ENCODE peak calls at places on chromosomes 4 and X, in five cellular contexts. P is mucosa of descending colon, I is IMR-90, Q is keratinocyte, J is endothelial cell. K is an unnamed sample.

GRCh38 chr4:128553665-128554515 is 255.6 kb upstream of the JADE1 start:
- DNase-seq in P (no peak), I (no peak), Q (no peak), J (no peak), K (no peak)

GRCh38 chrX:53456254-53456653 is 22.1 kb upstream of the HSD17B10 start:
- DNase-seq in P (no peak), I (peak), Q (no peak), J (no peak), K (no peak)

GRCh38 chr4:98283219-98284199 is 22.3 kb downstream of the RAP1GDS1 start:
- DNase-seq in P (no peak), I (peak), Q (no peak), J (no peak), K (no peak)

GRCh38 chr4:48336471-48336870 is 4.9 kb upstream of the SLAIN2 start:
- DNase-seq in P (no peak), I (no peak), Q (no peak), J (no peak), K (no peak)

GRCh38 chr4:138788857-138789256 is 226.7 kb upstream of the NOCT start:
- DNase-seq in P (no peak), I (no peak), Q (no peak), J (no peak), K (no peak)

GRCh38 chr4:25144870-25145481 is 15.3 kb downstream of the SEPSECS start:
- DNase-seq in P (no peak), I (peak), Q (no peak), J (no peak), K (no peak)

GRCh38 chr4:8050555-8051206 is 107.9 kb downstream of the ABLIM2 start:
- DNase-seq in P (peak), I (peak), Q (no peak), J (no peak), K (peak)

GRCh38 chrX:17005712-17006372 is 59.4 kb downstream of the REPS2 start:
- DNase-seq in P (no peak), I (no peak), Q (no peak), J (no peak), K (no peak)

GRCh38 chr4:88933414-88933813 is 123.6 kb downstream of the FAM13A start:
- DNase-seq in P (no peak), I (no peak), Q (no peak), J (no peak), K (no peak)

GRCh38 chr4:95572304-95572991 is 23.7 kb upstream of the UNC5C start:
- DNase-seq in P (peak), I (no peak), Q (no peak), J (peak), K (no peak)

GRCh38 chrX:109886122-109886761 is 116.7 kb upstream of the TMEM164 start:
- DNase-seq in P (peak), I (peak), Q (peak), J (peak), K (peak)

GRCh38 chr4:2126309-2127043 is 67.3 kb downstream of the NAT8L start:
- DNase-seq in P (no peak), I (no peak), Q (no peak), J (no peak), K (no peak)

GRCh38 chr4:145830699-145831098 is 107.9 kb downstream of the ZNF827 start:
- DNase-seq in P (no peak), I (no peak), Q (no peak), J (no peak), K (no peak)

GRCh38 chr4:86218721-86219481 is 141.0 kb downstream of the MAPK10 start:
- DNase-seq in P (no peak), I (peak), Q (no peak), J (no peak), K (no peak)

GRCh38 chrX:16552546-16552945 is 97.4 kb upstream of the S100G start:
- DNase-seq in P (no peak), I (peak), Q (peak), J (no peak), K (no peak)

GRCh38 chrX:2705461-2705860 is 14.4 kb downstream of the CD99 start:
- DNase-seq in P (no peak), I (no peak), Q (no peak), J (no peak), K (no peak)

GRCh38 chr4:139633661-139634060 is 32.0 kb upstream of the MGST2 start:
- DNase-seq in P (no peak), I (peak), Q (no peak), J (peak), K (no peak)

GRCh38 chrX:121135488-121136207 is 88.2 kb downstream of the GLUD2 start:
- DNase-seq in P (no peak), I (no peak), Q (no peak), J (no peak), K (no peak)

GRCh38 chrX:15781964-15782711 is 8.1 kb upstream of the ZRSR2 start:
- DNase-seq in P (no peak), I (no peak), Q (no peak), J (no peak), K (no peak)

GRCh38 chr4:67580577-67580976 is 22.1 kb downstream of the STAP1 start:
- DNase-seq in P (no peak), I (no peak), Q (no peak), J (no peak), K (no peak)

GRCh38 chrX:96481831-96482230 is 202.8 kb upstream of the DIAPH2 start:
- DNase-seq in P (no peak), I (no peak), Q (no peak), J (no peak), K (no peak)

GRCh38 chr4:38728651-38729141 is 54.1 kb downstream of the TLR10 start:
- DNase-seq in P (peak), I (no peak), Q (no peak), J (no peak), K (no peak)

GRCh38 chr4:182478475-182478874 is 235.3 kb downstream of the TENM3 start:
- DNase-seq in P (no peak), I (peak), Q (no peak), J (no peak), K (no peak)

GRCh38 chr4:2284161-2284933 is 22.4 kb upstream of the MXD4 start:
- DNase-seq in P (peak), I (no peak), Q (no peak), J (no peak), K (no peak)

GRCh38 chrX:46374371-46374770 is 170.8 kb downstream of the ZNF674 start:
- DNase-seq in P (no peak), I (no peak), Q (no peak), J (no peak), K (no peak)

GRCh38 chrX:149962859-149963757 is 24.8 kb upstream of the EOLA2 start:
- DNase-seq in P (no peak), I (peak), Q (no peak), J (peak), K (peak)

GRCh38 chr4:8079031-8079885 is 79.4 kb downstream of the ABLIM2 start:
- DNase-seq in P (peak), I (no peak), Q (no peak), J (no peak), K (no peak)

GRCh38 chrX:10014462-10015373 is 47.6 kb downstream of the CLDN34 start:
- DNase-seq in P (peak), I (peak), Q (peak), J (peak), K (peak)

GRCh38 chrX:48180811-48181210 is 15.8 kb downstream of the SSX5 start:
- DNase-seq in P (no peak), I (no peak), Q (no peak), J (no peak), K (no peak)

GRCh38 chrX:149074429-149074828 is 430.7 kb downstream of the IDS start:
- DNase-seq in P (no peak), I (no peak), Q (no peak), J (no peak), K (no peak)

GRCh38 chrX:30620980-30621716 is 32.1 kb upstream of the GK start:
- DNase-seq in P (no peak), I (peak), Q (no peak), J (no peak), K (no peak)

GRCh38 chr4:113616443-113616842 is 145.1 kb downstream of the CAMK2D start:
- DNase-seq in P (no peak), I (no peak), Q (no peak), J (no peak), K (no peak)

GRCh38 chrX:2242980-2243379 is 257.8 kb downstream of the DHRSX start:
- DNase-seq in P (no peak), I (no peak), Q (no peak), J (no peak), K (no peak)

GRCh38 chrX:37613898-37614297 is 42.4 kb downstream of the LANCL3 start:
- DNase-seq in P (no peak), I (no peak), Q (no peak), J (no peak), K (no peak)

GRCh38 chr4:153137168-153137567 is 67.1 kb upstream of the TRIM2 start:
- DNase-seq in P (no peak), I (peak), Q (peak), J (no peak), K (no peak)

DNA sequence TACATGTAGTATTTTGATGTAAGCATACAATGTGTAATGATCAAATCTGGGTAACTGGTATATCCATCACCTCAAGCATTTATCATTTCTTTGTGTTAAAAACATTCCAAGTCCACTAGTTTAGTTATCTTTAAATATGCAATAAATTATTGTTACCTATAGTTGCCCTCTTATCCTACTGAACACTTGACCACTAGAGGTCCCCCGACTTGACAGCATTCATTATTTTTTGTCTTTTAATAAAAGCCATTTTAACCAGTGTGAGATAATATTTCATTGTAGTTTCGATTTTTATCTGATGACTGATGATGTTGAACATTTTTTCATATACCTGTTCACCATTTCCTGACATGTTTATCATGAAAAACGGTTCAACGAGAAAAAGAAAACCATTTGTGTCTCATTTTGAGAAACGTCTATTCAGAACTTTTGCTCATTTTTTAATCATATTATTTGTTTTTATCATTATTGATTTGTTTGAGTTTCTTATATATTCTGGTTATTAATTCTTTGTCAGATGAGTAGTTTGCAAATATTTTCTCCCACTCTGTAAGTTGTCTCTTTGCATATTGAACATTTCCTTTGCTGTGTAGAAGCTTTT is 199.0 kb upstream of the CXXC4 start:
- DNase-seq in P (no peak), I (peak), Q (no peak), J (no peak), K (no peak)
- TF ChIP-seq CTCF in P (no peak), I (peak), Q (no peak), J (peak), K (peak)

GRCh38 chr4:81921757-81922159 is 450.1 kb upstream of the RASGEF1B start:
- DNase-seq in P (no peak), I (no peak), Q (no peak), J (no peak), K (no peak)

GRCh38 chr4:81915430-81915829 is 443.7 kb upstream of the RASGEF1B start:
- DNase-seq in P (no peak), I (no peak), Q (no peak), J (no peak), K (no peak)

GRCh38 chr4:81919810-81920209 is 448.1 kb upstream of the RASGEF1B start:
- DNase-seq in P (no peak), I (no peak), Q (no peak), J (peak), K (no peak)

GRCh38 chr4:81922271-81922775 is 450.6 kb upstream of the RASGEF1B start:
- DNase-seq in P (no peak), I (no peak), Q (no peak), J (no peak), K (no peak)

GRCh38 chr4:81919238-81919637 is 447.5 kb upstream of the RASGEF1B start:
- DNase-seq in P (no peak), I (peak), Q (no peak), J (peak), K (no peak)
- TF ChIP-seq CTCF in P (no peak), I (no peak), Q (peak), J (peak), K (peak)

DNA sequence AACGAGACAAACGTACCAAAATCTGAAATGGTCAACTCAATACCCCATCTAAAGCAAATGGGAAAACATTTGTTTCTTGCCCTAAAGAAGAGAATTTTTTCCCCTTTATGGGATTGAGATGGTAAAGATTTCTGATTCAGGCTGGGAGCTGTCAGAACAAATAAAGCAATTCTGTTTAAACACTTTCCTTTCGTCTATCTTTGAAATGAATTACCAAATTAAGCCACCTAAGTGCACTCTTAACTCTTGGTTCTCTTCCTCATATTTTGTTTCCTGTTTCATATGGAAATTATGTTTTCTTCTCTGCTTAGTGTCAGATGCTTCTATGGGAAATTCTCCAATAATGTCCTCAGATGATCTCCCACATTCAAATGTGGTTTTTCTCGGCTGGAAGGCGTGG is 50.2 kb upstream of the HPF1 start:
- DNase-seq in P (no peak), I (no peak), Q (no peak), J (no peak), K (no peak)
- TF ChIP-seq CTCF in P (no peak), I (no peak), Q (no peak), J (no peak), K (no peak)

DNA sequence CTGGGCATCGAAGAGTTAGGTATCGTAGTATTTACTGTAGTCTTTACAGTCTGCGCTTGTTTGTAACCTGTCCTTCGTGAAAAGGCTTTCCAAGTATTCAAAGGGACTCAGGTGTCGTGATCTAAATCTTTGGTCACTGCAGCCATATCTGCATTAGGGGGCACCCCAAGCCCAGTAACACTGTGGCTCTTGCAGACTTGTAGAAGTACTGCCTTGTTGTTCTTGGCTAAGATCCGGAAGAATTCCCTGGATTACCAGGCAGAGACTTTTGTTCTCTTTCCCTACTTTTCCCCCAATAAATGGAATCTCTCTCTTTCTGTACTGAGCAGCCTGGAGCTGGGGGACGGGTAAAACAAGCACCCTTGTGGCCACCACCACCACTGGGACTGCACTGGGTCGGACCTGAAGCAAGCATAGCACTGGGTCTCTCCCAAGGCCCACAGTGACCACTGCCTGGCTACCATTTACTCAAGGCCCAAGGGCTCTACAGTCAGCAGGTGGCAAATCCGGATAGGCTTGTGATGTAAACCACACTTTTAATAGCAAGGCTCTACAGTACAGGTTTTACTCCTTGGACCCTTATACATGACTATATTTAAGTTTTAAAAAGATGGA is 12.0 kb downstream of the CXorf58 start:
- DNase-seq in P (no peak), I (no peak), Q (no peak), J (peak), K (no peak)
- TF ChIP-seq CTCF in P (no peak), I (no peak), Q (no peak), J (no peak), K (no peak)

GRCh38 chr4:168848112-168848511 is 161.9 kb downstream of the CBR4 start:
- DNase-seq in P (no peak), I (no peak), Q (no peak), J (no peak), K (no peak)
- TF ChIP-seq CTCF in P (no peak), I (no peak), Q (no peak), J (no peak), K (no peak)

GRCh38 chr4:53744446-53745160 is 153.3 kb upstream of the LNX1 start:
- DNase-seq in P (no peak), I (no peak), Q (no peak), J (no peak), K (no peak)
- TF ChIP-seq CTCF in P (no peak), I (no peak), Q (no peak), J (no peak), K (no peak)